ENCODE peak calls at places on chromosomes 13 and 19, in five cellular contexts. One of them, this sample, is unnamed.

GRCh38 chr13:50826035-50826434 is 17.5 kb downstream of the DLEU7 start:
- DNase-seq in bronchial epithelial cell: no peak
- DNase-seq in coronary artery: no peak
- DNase-seq in tibial artery: no peak
- DNase-seq in gastrocnemius medialis: no peak
- DNase-seq in this sample: no peak

GRCh38 chr19:9348253-9348652 is 14.6 kb upstream of the ZNF177 start:
- DNase-seq in bronchial epithelial cell: no peak
- DNase-seq in coronary artery: no peak
- DNase-seq in tibial artery: no peak
- DNase-seq in gastrocnemius medialis: no peak
- DNase-seq in this sample: no peak

GRCh38 chr19:17302391-17303166 is 646 bp downstream of the ABHD8 start:
- DNase-seq in bronchial epithelial cell: peak
- DNase-seq in coronary artery: no peak
- DNase-seq in tibial artery: no peak
- DNase-seq in gastrocnemius medialis: no peak
- DNase-seq in this sample: peak

GRCh38 chr19:55484571-55485438 is at the start of gene NAT14:
- DNase-seq in bronchial epithelial cell: no peak
- DNase-seq in coronary artery: no peak
- DNase-seq in tibial artery: no peak
- DNase-seq in gastrocnemius medialis: no peak
- DNase-seq in this sample: peak

GRCh38 chr19:42433503-42434260 is 6.5 kb upstream of the LIPE start:
- DNase-seq in bronchial epithelial cell: peak
- DNase-seq in coronary artery: no peak
- DNase-seq in tibial artery: peak
- DNase-seq in gastrocnemius medialis: peak
- DNase-seq in this sample: no peak

GRCh38 chr13:46738055-46738454 is 58.9 kb downstream of the ESD start:
- DNase-seq in bronchial epithelial cell: no peak
- DNase-seq in coronary artery: no peak
- DNase-seq in tibial artery: no peak
- DNase-seq in gastrocnemius medialis: no peak
- DNase-seq in this sample: no peak

GRCh38 chr13:43129021-43129420 is 105.6 kb downstream of the DNAJC15 start:
- DNase-seq in bronchial epithelial cell: no peak
- DNase-seq in coronary artery: no peak
- DNase-seq in tibial artery: no peak
- DNase-seq in gastrocnemius medialis: no peak
- DNase-seq in this sample: no peak

GRCh38 chr19:55493052-55493649 is 4.9 kb downstream of the SSC5D start:
- DNase-seq in bronchial epithelial cell: no peak
- DNase-seq in coronary artery: no peak
- DNase-seq in tibial artery: no peak
- DNase-seq in gastrocnemius medialis: no peak
- DNase-seq in this sample: peak

GRCh38 chr13:24116103-24116502 is 44.4 kb upstream of the SPATA13 start:
- DNase-seq in bronchial epithelial cell: no peak
- DNase-seq in coronary artery: no peak
- DNase-seq in tibial artery: no peak
- DNase-seq in gastrocnemius medialis: no peak
- DNase-seq in this sample: no peak

GRCh38 chr13:42991892-42992584 is at the start of gene EPSTI1:
- DNase-seq in bronchial epithelial cell: peak
- DNase-seq in coronary artery: peak
- DNase-seq in tibial artery: peak
- DNase-seq in gastrocnemius medialis: peak
- DNase-seq in this sample: peak

GRCh38 chr19:37572203-37572602 is 22.4 kb downstream of the ZNF571 start:
- DNase-seq in bronchial epithelial cell: peak
- DNase-seq in coronary artery: no peak
- DNase-seq in tibial artery: no peak
- DNase-seq in gastrocnemius medialis: no peak
- DNase-seq in this sample: no peak

GRCh38 chr19:10115392-10116084 is 4.0 kb downstream of the P2RY11 start:
- DNase-seq in bronchial epithelial cell: no peak
- DNase-seq in coronary artery: no peak
- DNase-seq in tibial artery: no peak
- DNase-seq in gastrocnemius medialis: no peak
- DNase-seq in this sample: no peak

GRCh38 chr13:112931028-112931934 is 37.7 kb upstream of the MCF2L start:
- DNase-seq in bronchial epithelial cell: peak
- DNase-seq in coronary artery: no peak
- DNase-seq in tibial artery: no peak
- DNase-seq in gastrocnemius medialis: no peak
- DNase-seq in this sample: no peak

GRCh38 chr19:46420056-46420455 is 6.7 kb upstream of the CCDC8 start:
- DNase-seq in bronchial epithelial cell: no peak
- DNase-seq in coronary artery: no peak
- DNase-seq in tibial artery: no peak
- DNase-seq in gastrocnemius medialis: no peak
- DNase-seq in this sample: no peak

GRCh38 chr19:46426035-46426505 is 2.7 kb downstream of the PNMA8C start:
- DNase-seq in bronchial epithelial cell: no peak
- DNase-seq in coronary artery: no peak
- DNase-seq in tibial artery: no peak
- DNase-seq in gastrocnemius medialis: no peak
- DNase-seq in this sample: no peak

GRCh38 chr19:46423194-46423593 is 5.5 kb downstream of the PNMA8C start:
- DNase-seq in bronchial epithelial cell: no peak
- DNase-seq in coronary artery: no peak
- DNase-seq in tibial artery: no peak
- DNase-seq in gastrocnemius medialis: no peak
- DNase-seq in this sample: no peak

GRCh38 chr19:46426506-46427162 is 2.1 kb downstream of the PNMA8C start:
- DNase-seq in bronchial epithelial cell: peak
- DNase-seq in coronary artery: no peak
- DNase-seq in tibial artery: peak
- DNase-seq in gastrocnemius medialis: peak
- DNase-seq in this sample: peak

DNA sequence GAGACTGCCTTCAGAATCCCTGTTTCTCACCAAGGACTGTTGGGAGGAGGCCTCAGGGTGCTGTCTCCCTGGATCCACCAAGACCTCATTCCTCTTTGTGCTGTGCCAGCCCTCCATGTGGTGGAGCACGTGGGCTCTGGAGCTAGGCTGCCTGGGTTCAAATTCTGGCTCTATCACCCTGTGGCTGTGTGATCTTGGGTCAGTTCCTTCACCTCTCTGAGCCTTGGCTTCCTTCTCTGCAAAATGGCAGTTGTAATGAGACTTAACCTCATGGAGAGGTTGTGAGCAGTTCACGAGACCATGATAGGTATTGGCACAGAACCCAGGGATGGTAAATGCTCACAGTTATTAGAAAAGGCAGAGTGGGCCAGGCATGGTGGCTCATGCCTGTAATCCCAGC is 6.4 kb downstream of the PNMA8C start:
- DNase-seq in bronchial epithelial cell: no peak
- DNase-seq in coronary artery: no peak
- DNase-seq in tibial artery: no peak
- DNase-seq in gastrocnemius medialis: no peak
- DNase-seq in this sample: no peak
- TF ChIP-seq CTCF in bronchial epithelial cell: no peak
- TF ChIP-seq CTCF in coronary artery: no peak
- TF ChIP-seq CTCF in tibial artery: no peak
- TF ChIP-seq CTCF in gastrocnemius medialis: no peak
- TF ChIP-seq CTCF in this sample: no peak

GRCh38 chr19:56725829-56726424 is 54.4 kb upstream of the ZNF835 start:
- DNase-seq in bronchial epithelial cell: no peak
- DNase-seq in coronary artery: no peak
- DNase-seq in tibial artery: no peak
- DNase-seq in gastrocnemius medialis: no peak
- DNase-seq in this sample: peak
- TF ChIP-seq CTCF in bronchial epithelial cell: no peak
- TF ChIP-seq CTCF in coronary artery: no peak
- TF ChIP-seq CTCF in tibial artery: no peak
- TF ChIP-seq CTCF in gastrocnemius medialis: no peak
- TF ChIP-seq CTCF in this sample: peak

DNA sequence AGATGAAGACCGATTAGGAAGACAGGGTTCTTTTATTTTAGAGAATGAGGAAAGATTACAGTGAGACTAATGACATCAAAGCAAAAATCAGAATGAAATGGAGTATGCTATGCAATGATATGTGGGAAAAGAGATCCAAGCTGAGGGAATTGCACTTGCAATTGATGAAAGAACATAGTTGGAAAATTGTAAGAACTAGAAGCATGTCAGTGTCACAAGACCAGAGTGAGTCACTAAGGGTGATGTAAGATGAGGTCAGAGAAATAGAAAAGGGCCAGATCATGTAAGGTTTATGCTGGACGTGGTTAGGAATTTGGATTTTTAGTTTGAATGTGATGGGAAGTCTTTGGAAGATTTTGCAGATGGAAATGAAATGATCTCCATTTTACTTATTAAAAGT is 1937.3 kb downstream of the OLFM4 start:
- DNase-seq in bronchial epithelial cell: peak
- DNase-seq in coronary artery: no peak
- DNase-seq in tibial artery: no peak
- DNase-seq in gastrocnemius medialis: no peak
- DNase-seq in this sample: no peak
- TF ChIP-seq CTCF in bronchial epithelial cell: no peak
- TF ChIP-seq CTCF in coronary artery: no peak
- TF ChIP-seq CTCF in tibial artery: no peak
- TF ChIP-seq CTCF in gastrocnemius medialis: no peak
- TF ChIP-seq CTCF in this sample: no peak

DNA sequence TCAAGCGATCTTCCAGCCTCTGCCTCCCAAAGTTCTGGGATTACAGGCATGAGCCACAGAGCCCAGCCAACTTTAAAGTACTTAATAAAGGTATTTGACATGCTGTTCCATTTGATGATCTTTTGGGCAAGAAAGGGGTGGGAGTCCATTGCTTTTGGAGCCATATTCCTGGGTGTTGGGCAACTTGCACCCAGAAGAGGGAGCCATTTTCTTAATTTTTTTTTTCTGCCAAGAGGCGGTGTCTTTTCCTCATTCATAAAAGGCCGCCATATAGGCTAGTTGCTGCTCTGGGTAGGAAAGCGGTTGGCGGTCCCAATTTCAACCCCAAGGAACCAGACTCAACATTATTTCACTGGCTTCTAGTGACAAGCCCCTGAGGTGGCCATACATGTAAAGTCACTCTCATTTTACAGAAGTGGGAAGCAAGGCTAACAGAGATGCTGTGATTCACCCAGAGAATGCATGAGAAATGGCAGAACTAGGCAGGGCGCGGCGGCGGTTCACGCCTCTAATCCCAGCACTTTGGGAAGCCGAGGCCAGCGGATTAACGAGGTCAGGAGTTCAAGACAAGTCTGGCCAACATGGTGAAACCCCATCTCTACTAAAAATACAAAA is 139.6 kb downstream of the CACNA1A start:
- DNase-seq in bronchial epithelial cell: peak
- DNase-seq in coronary artery: no peak
- DNase-seq in tibial artery: no peak
- DNase-seq in gastrocnemius medialis: no peak
- DNase-seq in this sample: no peak
- TF ChIP-seq CTCF in bronchial epithelial cell: peak
- TF ChIP-seq CTCF in coronary artery: no peak
- TF ChIP-seq CTCF in tibial artery: no peak
- TF ChIP-seq CTCF in gastrocnemius medialis: no peak
- TF ChIP-seq CTCF in this sample: no peak

GRCh38 chr13:69623973-69624372 is 483.7 kb upstream of the ATXN8OS start:
- DNase-seq in bronchial epithelial cell: no peak
- DNase-seq in coronary artery: no peak
- DNase-seq in tibial artery: no peak
- DNase-seq in gastrocnemius medialis: no peak
- DNase-seq in this sample: no peak
- TF ChIP-seq CTCF in bronchial epithelial cell: no peak
- TF ChIP-seq CTCF in coronary artery: no peak
- TF ChIP-seq CTCF in tibial artery: no peak
- TF ChIP-seq CTCF in gastrocnemius medialis: no peak
- TF ChIP-seq CTCF in this sample: no peak

GRCh38 chr13:59178344-59178743 is 985.4 kb downstream of the DIAPH3 start:
- DNase-seq in bronchial epithelial cell: no peak
- DNase-seq in coronary artery: no peak
- DNase-seq in tibial artery: no peak
- DNase-seq in gastrocnemius medialis: no peak
- DNase-seq in this sample: no peak
- TF ChIP-seq CTCF in bronchial epithelial cell: no peak
- TF ChIP-seq CTCF in coronary artery: no peak
- TF ChIP-seq CTCF in tibial artery: no peak
- TF ChIP-seq CTCF in gastrocnemius medialis: no peak
- TF ChIP-seq CTCF in this sample: no peak

GRCh38 chr13:29520671-29521070 is 74.8 kb downstream of the SLC7A1 start:
- DNase-seq in bronchial epithelial cell: peak
- DNase-seq in coronary artery: no peak
- DNase-seq in tibial artery: no peak
- DNase-seq in gastrocnemius medialis: no peak
- DNase-seq in this sample: no peak

GRCh38 chr13:29523199-29523931 is 72.1 kb downstream of the SLC7A1 start:
- DNase-seq in bronchial epithelial cell: no peak
- DNase-seq in coronary artery: peak
- DNase-seq in tibial artery: peak
- DNase-seq in gastrocnemius medialis: peak
- DNase-seq in this sample: no peak

GRCh38 chr13:29524176-29524575 is 71.3 kb downstream of the SLC7A1 start:
- DNase-seq in bronchial epithelial cell: no peak
- DNase-seq in coronary artery: peak
- DNase-seq in tibial artery: peak
- DNase-seq in gastrocnemius medialis: no peak
- DNase-seq in this sample: no peak

GRCh38 chr13:29521336-29521735 is 74.2 kb downstream of the SLC7A1 start:
- DNase-seq in bronchial epithelial cell: no peak
- DNase-seq in coronary artery: no peak
- DNase-seq in tibial artery: no peak
- DNase-seq in gastrocnemius medialis: no peak
- DNase-seq in this sample: no peak

GRCh38 chr13:29522044-29522685 is 73.3 kb downstream of the SLC7A1 start:
- DNase-seq in bronchial epithelial cell: no peak
- DNase-seq in coronary artery: no peak
- DNase-seq in tibial artery: peak
- DNase-seq in gastrocnemius medialis: peak
- DNase-seq in this sample: peak
- TF ChIP-seq CTCF in bronchial epithelial cell: no peak
- TF ChIP-seq CTCF in coronary artery: no peak
- TF ChIP-seq CTCF in tibial artery: no peak
- TF ChIP-seq CTCF in gastrocnemius medialis: no peak
- TF ChIP-seq CTCF in this sample: no peak

DNA sequence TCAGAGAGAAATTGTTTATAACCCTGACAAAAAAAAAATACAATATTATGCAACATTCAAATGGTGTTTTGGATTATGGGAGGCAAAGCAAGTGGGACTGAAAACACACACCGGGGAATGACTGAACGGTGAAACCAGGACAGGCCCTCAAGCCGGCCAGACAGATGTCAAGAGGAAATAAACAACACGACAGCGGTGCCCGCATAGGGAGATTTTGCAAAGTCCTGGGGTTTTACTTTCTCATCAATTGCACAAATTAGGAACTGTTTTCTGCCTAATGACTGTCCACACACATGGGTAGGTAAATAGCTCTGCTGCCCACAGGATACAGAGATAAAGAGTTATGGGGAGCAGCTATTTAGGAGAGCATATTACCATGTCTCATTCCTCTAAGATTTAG is 134.5 kb downstream of the IRS2 start:
- DNase-seq in bronchial epithelial cell: no peak
- DNase-seq in coronary artery: no peak
- DNase-seq in tibial artery: peak
- DNase-seq in gastrocnemius medialis: peak
- DNase-seq in this sample: no peak
- TF ChIP-seq CTCF in bronchial epithelial cell: no peak
- TF ChIP-seq CTCF in coronary artery: no peak
- TF ChIP-seq CTCF in tibial artery: no peak
- TF ChIP-seq CTCF in gastrocnemius medialis: no peak
- TF ChIP-seq CTCF in this sample: no peak

GRCh38 chr19:58229255-58229639 is 533 bp downstream of the ZNF544 start:
- DNase-seq in bronchial epithelial cell: peak
- DNase-seq in coronary artery: no peak
- DNase-seq in tibial artery: no peak
- DNase-seq in gastrocnemius medialis: no peak
- DNase-seq in this sample: no peak
- TF ChIP-seq CTCF in bronchial epithelial cell: peak
- TF ChIP-seq CTCF in coronary artery: no peak
- TF ChIP-seq CTCF in tibial artery: no peak
- TF ChIP-seq CTCF in gastrocnemius medialis: no peak
- TF ChIP-seq CTCF in this sample: no peak